ENCODE peak calls at places on chromosome 19, in four cellular contexts. P is right lobe of liver, M is OCI-LY7, Y is GM13976. D is an unnamed sample.
A peak's percentile ranks its signal among the peaks of the same experiment; 100 is the strongest.

GRCh38 chr19:379796-380195 is 29.2 kb downstream of the C2CD4C start:
- DNase-seq in P (no peak), M (no peak), Y (no peak), D (no peak)

GRCh38 chr19:39407644-39408391 is 1.2 kb downstream of the ZFP36 start:
- DNase-seq in P (peak; percentile 77), M (peak; percentile 82), Y (no peak), D (peak; percentile 83)

GRCh38 chr19:50518091-50519005 is 4.6 kb upstream of the ASPDH start:
- DNase-seq in P (peak; percentile 53), M (no peak), Y (no peak), D (no peak)

GRCh38 chr19:29371766-29372415 is 153.9 kb upstream of the VSTM2B start:
- DNase-seq in P (no peak), M (no peak), Y (peak; percentile 2), D (no peak)

GRCh38 chr19:4352701-4353121 is 9.3 kb downstream of the MPND start:
- DNase-seq in P (peak; percentile 51), M (peak; percentile 65), Y (peak; percentile 81), D (peak; percentile 75)

GRCh38 chr19:3638208-3639193 is 11.9 kb upstream of the CACTIN start:
- DNase-seq in P (no peak), M (no peak), Y (no peak), D (no peak)

GRCh38 chr19:3186377-3186688 is 603 bp downstream of the NCLN start:
- DNase-seq in P (peak; percentile 62), M (no peak), Y (no peak), D (no peak)

GRCh38 chr19:1336079-1336684 is 47.5 kb upstream of the NDUFS7 start:
- DNase-seq in P (no peak), M (peak; percentile 39), Y (peak; percentile 78), D (no peak)

GRCh38 chr19:43595605-43595998 is 332 bp downstream of the IRGQ start:
- DNase-seq in P (no peak), M (no peak), Y (no peak), D (peak; percentile 53)

GRCh38 chr19:37885392-37885791 is 21.0 kb downstream of the WDR87 start:
- DNase-seq in P (no peak), M (no peak), Y (no peak), D (no peak)
- TF ChIP-seq CTCF in P (no peak), M (no peak), Y (no peak), D (no peak)

GRCh38 chr19:54159352-54160181 is at the start of gene LENG1:
- DNase-seq in P (peak; percentile 100), M (peak; percentile 100), Y (peak; percentile 98), D (peak; percentile 100)
- TF ChIP-seq CTCF in P (peak; percentile 25), M (peak; percentile 64), Y (peak; percentile 15), D (no peak)

GRCh38 chr19:35986664-35987570 is 8.1 kb upstream of the SDHAF1 start:
- DNase-seq in P (no peak), M (peak; percentile 39), Y (peak; percentile 64), D (peak; percentile 23)
- TF ChIP-seq CTCF in P (no peak), M (no peak), Y (no peak), D (no peak)

GRCh38 chr19:44740351-44740824 is 8.1 kb upstream of the BCL3 start:
- DNase-seq in P (no peak), M (peak; percentile 64), Y (no peak), D (no peak)
- TF ChIP-seq CTCF in P (no peak), M (peak; percentile 63), Y (no peak), D (no peak)

DNA sequence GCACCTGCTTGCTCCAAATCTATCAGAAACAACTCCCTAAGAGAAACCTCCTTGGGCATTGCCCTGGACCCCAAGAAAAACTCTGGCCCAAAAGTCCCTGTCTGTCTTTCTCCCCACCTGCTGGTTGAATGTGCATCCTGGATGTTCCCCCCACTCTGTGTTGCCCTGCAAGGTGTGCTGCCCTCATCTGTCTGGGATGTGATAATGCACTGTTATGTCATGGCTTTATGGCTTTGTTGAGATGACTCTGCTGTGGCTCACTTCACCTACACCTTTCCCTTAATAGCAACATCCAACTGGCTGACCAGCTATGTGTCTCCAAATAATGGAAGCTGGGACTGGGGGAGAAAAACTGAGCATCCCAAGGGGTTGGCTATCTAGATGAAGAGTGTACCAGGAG is 2.6 kb downstream of the ZNF20 start:
- DNase-seq in P (no peak), M (peak; percentile 78), Y (no peak), D (peak; percentile 54)
- TF ChIP-seq CTCF in P (no peak), M (peak; percentile 87), Y (peak; percentile 51), D (peak; percentile 64)

GRCh38 chr19:13951799-13952153 is 533 bp upstream of the DCAF15 start:
- DNase-seq in P (no peak), M (peak; percentile 17), Y (no peak), D (no peak)
- TF ChIP-seq CTCF in P (no peak), M (no peak), Y (no peak), D (no peak)

GRCh38 chr19:56191711-56192110 is 5.9 kb downstream of the ZSCAN5B start:
- DNase-seq in P (no peak), M (no peak), Y (no peak), D (no peak)

GRCh38 chr19:56191115-56191514 is 6.5 kb downstream of the ZSCAN5B start:
- DNase-seq in P (no peak), M (no peak), Y (no peak), D (no peak)

GRCh38 chr19:56193981-56194380 is 3.6 kb downstream of the ZSCAN5B start:
- DNase-seq in P (no peak), M (no peak), Y (no peak), D (no peak)

DNA sequence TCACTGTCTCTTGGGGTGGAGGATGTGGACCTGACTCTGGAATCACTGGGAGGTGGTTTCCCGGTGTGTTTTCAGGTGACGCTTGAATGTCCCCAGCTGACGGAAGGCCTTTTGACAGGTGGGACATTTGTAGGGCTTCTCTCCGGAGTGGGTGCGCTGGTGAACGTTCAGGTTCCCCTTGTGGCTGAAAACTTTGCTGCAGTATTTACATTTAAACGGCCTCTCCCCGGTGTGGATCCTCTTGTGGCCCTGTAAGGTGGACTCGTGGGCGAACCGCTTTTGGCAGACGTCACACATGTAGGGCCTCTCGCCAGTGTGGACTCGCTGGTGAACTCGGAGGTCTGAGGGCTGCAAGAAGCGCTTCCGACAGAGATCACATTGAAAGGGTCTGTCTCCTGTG is 7.8 kb downstream of the ZSCAN5B start:
- DNase-seq in P (no peak), M (no peak), Y (no peak), D (no peak)
- TF ChIP-seq CTCF in P (no peak), M (no peak), Y (no peak), D (no peak)

DNA sequence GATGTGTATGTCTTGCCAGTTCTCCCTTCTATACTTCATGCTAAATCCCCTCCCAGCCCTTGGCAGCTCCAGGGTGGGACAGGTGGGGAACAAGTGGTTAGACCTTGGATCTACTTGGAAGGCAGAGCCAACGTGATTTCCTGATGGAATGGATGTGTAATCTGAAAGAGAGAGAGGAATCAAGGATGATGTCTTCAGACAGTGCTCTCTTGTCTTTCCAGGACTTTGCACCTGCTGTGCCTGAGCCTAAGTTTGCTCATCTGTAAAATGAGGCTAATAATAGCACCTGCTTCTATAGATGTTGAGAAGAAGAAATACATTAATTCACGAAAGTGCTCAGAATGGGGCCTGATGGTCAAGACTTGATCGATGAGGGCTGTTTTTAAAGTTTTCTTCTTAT is 7.0 kb upstream of the EGLN2 start:
- DNase-seq in P (no peak), M (peak; percentile 48), Y (no peak), D (no peak)
- TF ChIP-seq CTCF in P (no peak), M (no peak), Y (no peak), D (no peak)

DNA sequence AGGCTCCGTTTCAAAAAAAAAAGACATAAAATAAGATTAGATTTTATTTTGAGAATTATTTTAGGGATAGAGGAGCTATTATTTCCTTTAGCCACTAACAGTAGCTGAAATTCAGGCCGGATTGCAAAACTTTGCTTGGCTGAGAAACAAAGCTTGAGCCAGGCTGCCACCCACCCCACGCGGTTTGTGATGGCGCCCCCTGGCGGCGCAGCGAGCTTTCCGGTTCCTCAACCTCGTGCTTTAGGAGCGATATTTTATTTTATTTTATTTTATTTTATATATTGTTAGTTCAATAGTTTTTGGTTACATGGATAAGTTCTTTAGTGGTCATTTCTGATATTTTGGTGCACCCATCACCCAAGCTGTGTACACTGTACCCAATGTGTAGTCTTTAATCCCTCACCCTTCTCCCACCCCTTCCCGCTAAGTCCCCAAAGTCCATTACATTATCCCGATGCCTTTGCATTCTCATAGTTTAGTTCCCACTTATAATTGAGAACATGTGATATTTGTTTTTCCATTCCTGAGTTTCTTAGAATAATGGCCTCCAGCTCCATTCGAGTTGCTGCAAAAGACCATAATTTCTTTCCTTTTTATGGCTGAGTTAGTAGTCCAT is 19.8 kb upstream of the CEACAM4 start:
- DNase-seq in P (no peak), M (peak; percentile 33), Y (peak; percentile 37), D (peak; percentile 54)
- TF ChIP-seq CTCF in P (peak; percentile 38), M (peak; percentile 82), Y (peak; percentile 16), D (peak; percentile 75)

D was measured in activated CD8-positive, alpha-beta T cell treated with anti-CD3 and anti-CD28 coated beads for 36 hours.